ENCODE peak calls at places on chromosomes 3 and 15, in ten cellular contexts. M is sigmoid colon, Y is uterus, N is Peyer's patch, E is OCI-LY7, F is PC-3, O is lower lobe of right lung, H is endodermal cell, T is testis, Q is breast epithelium. X is an unnamed sample. For H3K4me1, the result is how much of the 10 kb centered on the place peaks cover.

GRCh38 chr15:58705105-58705504 is 44.4 kb downstream of the ADAM10 start:
- DNase-seq in F (peak), O (no peak), N (no peak), Q (no peak), Y (no peak), M (no peak), E (no peak), T (no peak), H (no peak), X (no peak)

GRCh38 chr3:152438706-152439105 is 170.0 kb downstream of the MBNL1 start:
- DNase-seq in Q (no peak), M (no peak), O (no peak), Y (no peak), T (no peak), E (no peak), F (no peak), N (no peak), H (no peak), X (no peak)

GRCh38 chr3:140508545-140508944 is 169.3 kb upstream of the TRIM42 start:
- DNase-seq in Y (no peak), H (no peak), O (no peak), E (no peak), F (no peak), M (no peak), T (no peak), Q (no peak), N (no peak), X (no peak)

GRCh38 chr3:40055956-40056355 is 246.5 kb downstream of the MYRIP start:
- DNase-seq in O (no peak), M (no peak), Y (no peak), F (no peak), T (no peak), N (no peak), E (no peak), H (no peak), Q (no peak), X (no peak)

GRCh38 chr3:174529298-174529697 is 329.8 kb upstream of the NAALADL2 start:
- DNase-seq in M (no peak), H (peak), E (no peak), Y (no peak), F (no peak), N (no peak), O (no peak), T (no peak), Q (no peak), X (no peak)

GRCh38 chr3:54046677-54047214 is 75.6 kb upstream of the CACNA2D3 start:
- DNase-seq in N (no peak), Q (no peak), M (no peak), H (no peak), O (no peak), E (no peak), T (peak), Y (no peak), F (peak), X (peak)

GRCh38 chr3:175184392-175184791 is 325.3 kb downstream of the NAALADL2 start:
- DNase-seq in E (no peak), T (no peak), F (no peak), Q (no peak), N (no peak), M (no peak), H (no peak), Y (no peak), O (no peak), X (no peak)

GRCh38 chr15:52224211-52224610 is 33.0 kb upstream of the GNB5 start:
- DNase-seq in T (no peak), N (no peak), M (no peak), F (peak), O (no peak), Q (no peak), H (no peak), Y (no peak), E (no peak), X (no peak)

GRCh38 chr15:69357773-69358765 is 56.1 kb upstream of the KIF23 start:
- DNase-seq in O (peak), F (no peak), Q (no peak), H (no peak), M (no peak), T (peak), E (no peak), Y (no peak), N (no peak), X (no peak)

GRCh38 chr3:70539908-70540307 is 227.5 kb upstream of the MDFIC2 start:
- DNase-seq in F (no peak), N (no peak), T (no peak), Q (no peak), H (no peak), O (no peak), Y (no peak), M (no peak), E (peak), X (no peak)

GRCh38 chr15:80996247-80996646 is 4.5 kb upstream of the TLNRD1 start:
- DNase-seq in T (no peak), F (peak), H (no peak), Y (no peak), E (peak), Q (no peak), N (no peak), M (no peak), O (no peak), X (no peak)

GRCh38 chr15:44726568-44727461 is 9.5 kb upstream of the TRIM69 start:
- DNase-seq in T (peak), O (no peak), Y (no peak), Q (no peak), M (peak), E (peak), N (no peak), H (peak), F (peak), X (no peak)

GRCh38 chr15:43968551-43968950 is 141.7 kb downstream of the WDR76 start:
- DNase-seq in H (no peak), O (no peak), N (no peak), T (no peak), Q (no peak), E (no peak), M (no peak), F (no peak), Y (no peak), X (no peak)

GRCh38 chr15:85397926-85398325 is 17.5 kb downstream of the AKAP13 start:
- DNase-seq in H (no peak), Y (no peak), F (no peak), T (no peak), E (no peak), Q (no peak), M (no peak), O (no peak), N (no peak), X (no peak)

GRCh38 chr15:85398822-85399221 is 18.4 kb downstream of the AKAP13 start:
- DNase-seq in F (no peak), M (no peak), T (no peak), H (no peak), Q (no peak), Y (no peak), E (no peak), O (no peak), N (no peak), X (no peak)

GRCh38 chr15:85401108-85401765 is 20.8 kb downstream of the AKAP13 start:
- DNase-seq in F (no peak), E (no peak), H (no peak), T (no peak), Q (no peak), N (no peak), Y (no peak), M (no peak), O (no peak), X (no peak)

GRCh38 chr15:85397151-85397550 is 16.7 kb downstream of the AKAP13 start:
- DNase-seq in F (peak), N (no peak), Y (no peak), T (no peak), E (no peak), Q (no peak), O (no peak), H (no peak), M (no peak), X (no peak)

GRCh38 chr15:85399627-85400026 is 19.2 kb downstream of the AKAP13 start:
- DNase-seq in E (no peak), T (no peak), Y (no peak), F (no peak), O (no peak), M (no peak), H (no peak), N (no peak), Q (no peak), X (no peak)
- H3K4me1 ChIP-seq in E (half or more), T (under half), Y (under half), F (half or more), O (under half), M (half or more), H (under half), N (under half), Q (under half), X (under half)

GRCh38 chr15:78263907-78264303 is 457 bp upstream of the DNAJA4 start:
- DNase-seq in Q (no peak), T (peak), O (no peak), F (no peak), E (no peak), H (no peak), Y (no peak), M (no peak), N (peak), X (peak)

GRCh38 chr15:78265137-78265460 is 737 bp downstream of the DNAJA4 start:
- DNase-seq in Y (no peak), H (no peak), Q (no peak), O (no peak), N (no peak), M (no peak), E (no peak), F (no peak), T (no peak), X (no peak)

GRCh38 chr15:78265752-78266224 is 1.4 kb downstream of the DNAJA4 start:
- DNase-seq in E (no peak), O (no peak), M (no peak), N (no peak), T (no peak), F (peak), Y (no peak), Q (no peak), H (no peak), X (no peak)

GRCh38 chr15:78263351-78263781 is 996 bp upstream of the DNAJA4 start:
- DNase-seq in E (no peak), Q (no peak), F (no peak), H (no peak), O (no peak), M (no peak), Y (no peak), N (no peak), T (no peak), X (no peak)

GRCh38 chr15:78264304-78265136 is at the start of gene DNAJA4:
- DNase-seq in F (no peak), O (peak), T (peak), N (peak), Y (peak), H (peak), E (no peak), M (peak), Q (peak), X (peak)
- H3K4me3 ChIP-seq in F (peak), O (peak), T (peak), N (peak), Y (peak), H (no peak), E (no peak), M (peak), Q (peak), X (peak)

GRCh38 chr3:94716326-94717018 is 653.6 kb downstream of the NSUN3 start:
- DNase-seq in H (peak), M (no peak), T (peak), Q (no peak), F (peak), Y (no peak), E (no peak), O (no peak), N (no peak), X (no peak)
- H3K27ac ChIP-seq in H (no peak), M (no peak), T (no peak), Q (no peak), F (no peak), Y (no peak), E (no peak), O (no peak), N (no peak), X (no peak)

DNA sequence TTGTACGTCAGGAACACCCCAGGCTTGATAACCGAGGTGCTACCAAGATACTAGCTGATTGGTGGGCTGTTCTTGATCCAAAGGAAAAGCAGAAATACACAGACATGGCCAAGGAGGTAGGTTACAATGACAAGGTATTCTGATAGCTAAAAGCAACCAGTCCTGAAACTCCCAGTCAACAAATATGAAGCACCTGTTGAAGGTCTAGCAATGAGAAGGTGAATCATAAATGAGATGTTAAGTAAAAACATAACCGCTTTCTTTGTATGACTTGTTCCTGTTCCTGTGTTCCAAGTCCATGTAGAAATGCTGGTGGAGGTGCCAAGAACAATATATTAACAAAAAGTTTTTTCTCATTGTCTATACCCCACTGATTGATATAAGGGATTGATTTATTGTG is 194.0 kb downstream of the BBX start:
- DNase-seq in Q (no peak), O (no peak), E (no peak), M (no peak), H (no peak), N (no peak), Y (no peak), F (no peak), T (no peak), X (no peak)
- H3K4me1 ChIP-seq in Q (under half), O (under half), E (under half), M (under half), H (under half), N (under half), Y (under half), F (under half), T (under half), X (under half)

DNA sequence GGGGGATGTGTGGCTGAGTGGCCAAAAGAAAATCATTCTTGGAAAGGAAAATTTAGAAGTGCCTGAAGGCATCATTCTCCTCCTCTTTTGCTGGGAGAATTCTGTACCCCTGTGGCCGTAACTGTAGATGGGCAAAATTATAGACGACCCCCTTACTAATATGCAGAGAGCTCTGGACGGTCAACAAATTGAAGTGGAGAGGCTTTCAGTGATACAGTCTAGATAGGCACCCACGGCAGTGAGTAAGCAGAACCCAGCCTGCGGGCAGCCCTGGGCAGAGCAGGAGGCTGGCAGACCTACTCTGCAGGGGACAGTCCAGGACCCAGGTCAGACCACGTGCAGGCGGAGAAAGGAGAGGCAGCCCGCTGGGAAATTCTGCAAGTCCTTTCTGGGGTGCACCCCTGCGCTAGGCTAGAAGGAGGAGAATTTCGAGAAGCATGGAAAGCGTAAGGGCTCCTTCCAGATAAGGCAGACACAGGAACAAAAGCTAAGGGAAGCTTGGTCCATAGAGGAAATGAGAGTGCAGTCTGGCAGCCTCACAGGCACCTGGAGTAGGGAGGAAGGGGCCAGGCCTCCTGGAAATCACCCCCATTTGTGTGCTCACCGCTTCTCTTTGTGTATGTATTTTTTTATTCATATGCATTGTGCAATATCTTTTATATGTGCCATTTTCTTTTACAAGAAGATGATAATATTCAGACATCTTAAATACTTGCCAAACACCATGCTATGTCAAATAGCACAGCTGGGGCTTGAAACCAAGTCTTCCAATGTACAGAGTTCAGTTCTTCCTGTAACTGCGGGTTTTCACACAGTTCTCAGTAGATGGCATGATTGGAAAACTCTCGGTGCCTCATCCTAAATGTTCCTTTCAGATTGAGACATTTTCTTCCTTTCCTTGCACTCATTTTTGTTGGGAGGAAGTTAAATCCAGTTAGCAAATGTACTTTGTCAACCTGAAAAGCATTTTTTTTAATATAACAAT is 40.2 kb downstream of the LRRK1 start:
- DNase-seq in M (no peak), O (no peak), N (no peak), F (peak), Q (no peak), Y (no peak), H (no peak), T (no peak), E (no peak), X (no peak)
- H3K4me3 ChIP-seq in M (no peak), O (no peak), N (no peak), F (peak), Q (no peak), Y (no peak), H (no peak), T (no peak), E (no peak), X (no peak)

GRCh38 chr15:34609102-34609501 is 25.7 kb upstream of the GOLGA8B start:
- DNase-seq in E (no peak), N (no peak), Q (no peak), O (no peak), M (no peak), H (no peak), F (no peak), Y (no peak), T (no peak), X (no peak)
- H3K27ac ChIP-seq in E (no peak), N (no peak), Q (no peak), O (no peak), M (no peak), H (no peak), F (no peak), Y (no peak), T (no peak), X (no peak)

DNA sequence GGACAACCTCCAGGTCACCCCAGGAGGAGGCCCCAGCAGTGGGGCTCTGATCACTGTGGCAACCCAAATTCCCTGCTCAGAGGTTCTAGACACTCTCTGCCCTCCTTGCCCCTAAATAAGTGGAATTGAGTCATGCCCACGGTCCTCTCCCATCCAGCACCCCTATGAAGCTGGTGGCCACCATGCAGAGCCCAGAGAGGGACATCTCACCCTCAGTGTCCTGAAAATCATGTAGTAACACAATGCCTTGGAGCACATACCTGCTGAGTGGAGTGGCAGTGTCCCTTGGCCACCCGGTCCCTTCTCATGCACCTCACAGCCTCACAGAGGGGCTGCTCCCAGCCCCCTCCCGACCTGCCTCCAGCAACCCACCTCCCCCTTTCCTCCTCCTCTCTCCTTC is 114.3 kb upstream of the MEF2A start:
- DNase-seq in Q (no peak), N (no peak), F (no peak), H (no peak), O (no peak), E (no peak), Y (no peak), T (no peak), M (peak), X (no peak)
- H3K4me1 ChIP-seq in Q (under half), N (under half), F (under half), H (under half), O (half or more), E (under half), Y (under half), T (under half), M (under half), X (half or more)